ENCODE peak calls at places on chromosomes 4 and X, in ten cellular contexts. One of them, this sample, is unnamed.
A peak's percentile ranks its signal among the peaks of the same experiment; 100 is the strongest.

GRCh38 chr4:6892190-6892908 is 17.3 kb upstream of the TBC1D14 start:
- DNase-seq in uterus: peak; percentile 34
- DNase-seq in naive thymus-derived CD4-positive, alpha-beta T cell: no peak
- DNase-seq in small intestine: peak; percentile 66
- DNase-seq in stomach: peak; percentile 48
- DNase-seq in GM23248: peak; percentile 81
- DNase-seq in adrenal gland: peak; percentile 79
- DNase-seq in body of pancreas: peak; percentile 30
- DNase-seq in neural progenitor cell: peak; percentile 72
- DNase-seq in H9: peak; percentile 74
- DNase-seq in this sample: peak; percentile 60

GRCh38 chr4:7324651-7325121 is 110.0 kb downstream of the PSAPL1 start:
- DNase-seq in body of pancreas: no peak
- DNase-seq in neural progenitor cell: peak; percentile 48
- DNase-seq in adrenal gland: no peak
- DNase-seq in GM23248: no peak
- DNase-seq in H9: no peak
- DNase-seq in uterus: no peak
- DNase-seq in small intestine: no peak
- DNase-seq in stomach: no peak
- DNase-seq in naive thymus-derived CD4-positive, alpha-beta T cell: no peak
- DNase-seq in this sample: peak; percentile 65

GRCh38 chr4:114132830-114133229 is 153.4 kb upstream of the ARSJ start:
- DNase-seq in uterus: no peak
- DNase-seq in small intestine: no peak
- DNase-seq in stomach: no peak
- DNase-seq in naive thymus-derived CD4-positive, alpha-beta T cell: no peak
- DNase-seq in GM23248: peak; percentile 12
- DNase-seq in body of pancreas: no peak
- DNase-seq in neural progenitor cell: peak; percentile 14
- DNase-seq in adrenal gland: no peak
- DNase-seq in H9: no peak
- DNase-seq in this sample: no peak

GRCh38 chrX:24515447-24515846 is 50.4 kb downstream of the PDK3 start:
- DNase-seq in GM23248: no peak
- DNase-seq in adrenal gland: no peak
- DNase-seq in stomach: no peak
- DNase-seq in body of pancreas: no peak
- DNase-seq in naive thymus-derived CD4-positive, alpha-beta T cell: no peak
- DNase-seq in small intestine: no peak
- DNase-seq in uterus: no peak
- DNase-seq in H9: no peak
- DNase-seq in neural progenitor cell: peak; percentile 48
- DNase-seq in this sample: no peak

GRCh38 chr4:87076690-87077358 is 142.0 kb downstream of the AFF1 start:
- DNase-seq in stomach: no peak
- DNase-seq in neural progenitor cell: no peak
- DNase-seq in GM23248: peak; percentile 37
- DNase-seq in small intestine: no peak
- DNase-seq in uterus: no peak
- DNase-seq in body of pancreas: no peak
- DNase-seq in naive thymus-derived CD4-positive, alpha-beta T cell: no peak
- DNase-seq in H9: no peak
- DNase-seq in adrenal gland: no peak
- DNase-seq in this sample: no peak

GRCh38 chrX:148135738-148136137 is 154.6 kb downstream of the FMR1NB start:
- DNase-seq in H9: no peak
- DNase-seq in naive thymus-derived CD4-positive, alpha-beta T cell: no peak
- DNase-seq in uterus: no peak
- DNase-seq in small intestine: no peak
- DNase-seq in stomach: no peak
- DNase-seq in neural progenitor cell: no peak
- DNase-seq in adrenal gland: no peak
- DNase-seq in GM23248: peak; percentile 48
- DNase-seq in body of pancreas: no peak
- DNase-seq in this sample: no peak

GRCh38 chr4:73620115-73620792 is at the start of gene RASSF6:
- DNase-seq in small intestine: peak; percentile 97
- DNase-seq in neural progenitor cell: peak; percentile 73
- DNase-seq in GM23248: no peak
- DNase-seq in naive thymus-derived CD4-positive, alpha-beta T cell: no peak
- DNase-seq in stomach: peak; percentile 89
- DNase-seq in adrenal gland: no peak
- DNase-seq in body of pancreas: peak; percentile 92
- DNase-seq in uterus: no peak
- DNase-seq in H9: peak; percentile 86
- DNase-seq in this sample: no peak

GRCh38 chr4:8188743-8189550 is 10.1 kb upstream of the SH3TC1 start:
- DNase-seq in uterus: no peak
- DNase-seq in stomach: peak; percentile 82
- DNase-seq in small intestine: no peak
- DNase-seq in body of pancreas: peak; percentile 87
- DNase-seq in adrenal gland: no peak
- DNase-seq in naive thymus-derived CD4-positive, alpha-beta T cell: no peak
- DNase-seq in H9: no peak
- DNase-seq in GM23248: peak; percentile 43
- DNase-seq in neural progenitor cell: no peak
- DNase-seq in this sample: no peak

GRCh38 chrX:22323541-22323940 is 50.8 kb downstream of the CBLL2 start:
- DNase-seq in adrenal gland: no peak
- DNase-seq in naive thymus-derived CD4-positive, alpha-beta T cell: no peak
- DNase-seq in uterus: no peak
- DNase-seq in small intestine: no peak
- DNase-seq in H9: no peak
- DNase-seq in stomach: no peak
- DNase-seq in body of pancreas: no peak
- DNase-seq in GM23248: peak; percentile 82
- DNase-seq in neural progenitor cell: no peak
- DNase-seq in this sample: no peak

GRCh38 chrX:111394581-111394980 is 17.4 kb downstream of the DCX start:
- DNase-seq in neural progenitor cell: no peak
- DNase-seq in body of pancreas: no peak
- DNase-seq in adrenal gland: no peak
- DNase-seq in H9: no peak
- DNase-seq in naive thymus-derived CD4-positive, alpha-beta T cell: no peak
- DNase-seq in stomach: no peak
- DNase-seq in small intestine: no peak
- DNase-seq in GM23248: no peak
- DNase-seq in uterus: no peak
- DNase-seq in this sample: no peak

GRCh38 chr4:3412257-3413020 is 29.3 kb upstream of the HGFAC start:
- DNase-seq in stomach: no peak
- DNase-seq in naive thymus-derived CD4-positive, alpha-beta T cell: no peak
- DNase-seq in uterus: no peak
- DNase-seq in adrenal gland: peak; percentile 53
- DNase-seq in small intestine: no peak
- DNase-seq in H9: peak; percentile 20
- DNase-seq in body of pancreas: no peak
- DNase-seq in neural progenitor cell: no peak
- DNase-seq in GM23248: no peak
- DNase-seq in this sample: no peak

GRCh38 chr4:15106417-15106816 is 104.1 kb downstream of the CPEB2 start:
- DNase-seq in small intestine: peak; percentile 62
- DNase-seq in body of pancreas: no peak
- DNase-seq in GM23248: peak; percentile 4
- DNase-seq in adrenal gland: no peak
- DNase-seq in neural progenitor cell: no peak
- DNase-seq in naive thymus-derived CD4-positive, alpha-beta T cell: no peak
- DNase-seq in H9: no peak
- DNase-seq in stomach: no peak
- DNase-seq in uterus: no peak
- DNase-seq in this sample: no peak

GRCh38 chr4:15109583-15109982 is 107.3 kb downstream of the CPEB2 start:
- DNase-seq in H9: no peak
- DNase-seq in small intestine: peak; percentile 31
- DNase-seq in naive thymus-derived CD4-positive, alpha-beta T cell: no peak
- DNase-seq in GM23248: no peak
- DNase-seq in uterus: no peak
- DNase-seq in body of pancreas: no peak
- DNase-seq in neural progenitor cell: no peak
- DNase-seq in stomach: no peak
- DNase-seq in adrenal gland: no peak
- DNase-seq in this sample: no peak

GRCh38 chr4:15104825-15105224 is 102.5 kb downstream of the CPEB2 start:
- DNase-seq in H9: no peak
- DNase-seq in stomach: no peak
- DNase-seq in adrenal gland: no peak
- DNase-seq in naive thymus-derived CD4-positive, alpha-beta T cell: no peak
- DNase-seq in neural progenitor cell: no peak
- DNase-seq in small intestine: no peak
- DNase-seq in GM23248: no peak
- DNase-seq in body of pancreas: no peak
- DNase-seq in uterus: no peak
- DNase-seq in this sample: no peak

DNA sequence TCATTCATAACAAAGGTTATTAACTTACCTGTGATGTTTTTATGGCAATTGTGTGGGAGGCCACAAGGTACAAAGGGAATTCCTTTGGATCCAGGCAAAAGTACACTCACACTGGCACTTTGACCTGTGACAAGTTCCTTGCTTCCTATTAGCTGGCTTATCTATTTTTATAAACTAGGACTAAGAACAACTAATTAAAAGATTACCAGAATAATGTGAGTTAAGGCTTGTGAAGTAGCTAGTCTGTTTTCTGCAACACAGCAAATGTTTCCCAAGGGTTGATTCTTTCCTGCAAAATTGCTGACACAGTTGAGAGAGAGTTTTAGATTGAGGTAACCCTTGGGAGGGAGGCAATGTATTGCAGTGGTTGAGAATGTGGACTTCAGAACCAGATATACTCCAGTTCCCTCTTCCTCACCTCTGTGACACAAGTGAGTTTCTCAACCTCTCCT is 107.9 kb downstream of the CPEB2 start:
- DNase-seq in GM23248: no peak
- DNase-seq in naive thymus-derived CD4-positive, alpha-beta T cell: no peak
- DNase-seq in neural progenitor cell: no peak
- DNase-seq in H9: no peak
- DNase-seq in stomach: no peak
- DNase-seq in small intestine: peak; percentile 96
- DNase-seq in adrenal gland: no peak
- DNase-seq in body of pancreas: no peak
- DNase-seq in uterus: no peak
- DNase-seq in this sample: no peak
- H3K27ac ChIP-seq in GM23248: no peak overlapping the region
- H3K27ac ChIP-seq in naive thymus-derived CD4-positive, alpha-beta T cell: no peak overlapping the region
- H3K27ac ChIP-seq in neural progenitor cell: no peak overlapping the region
- H3K27ac ChIP-seq in H9: no peak overlapping the region
- H3K27ac ChIP-seq in stomach: no peak overlapping the region
- H3K27ac ChIP-seq in small intestine: no peak overlapping the region
- H3K27ac ChIP-seq in adrenal gland: no peak overlapping the region
- H3K27ac ChIP-seq in body of pancreas: no peak overlapping the region
- H3K27ac ChIP-seq in uterus: no peak overlapping the region
- H3K27ac ChIP-seq in this sample: no peak overlapping the region

GRCh38 chr4:88820723-88821368 is 123.2 kb upstream of the NAP1L5 start:
- DNase-seq in adrenal gland: no peak
- DNase-seq in uterus: no peak
- DNase-seq in naive thymus-derived CD4-positive, alpha-beta T cell: no peak
- DNase-seq in neural progenitor cell: no peak
- DNase-seq in body of pancreas: peak; percentile 19
- DNase-seq in H9: no peak
- DNase-seq in stomach: no peak
- DNase-seq in GM23248: no peak
- DNase-seq in small intestine: no peak
- DNase-seq in this sample: no peak

GRCh38 chr4:88818650-88819470 is 121.2 kb upstream of the NAP1L5 start:
- DNase-seq in GM23248: peak; percentile 65
- DNase-seq in neural progenitor cell: peak; percentile 57
- DNase-seq in body of pancreas: peak; percentile 63
- DNase-seq in stomach: peak; percentile 57
- DNase-seq in H9: peak; percentile 49
- DNase-seq in small intestine: peak; percentile 77
- DNase-seq in uterus: peak; percentile 48
- DNase-seq in naive thymus-derived CD4-positive, alpha-beta T cell: peak; percentile 34
- DNase-seq in adrenal gland: peak; percentile 54
- DNase-seq in this sample: peak; percentile 3

GRCh38 chr4:88814043-88814617 is 116.5 kb upstream of the NAP1L5 start:
- DNase-seq in adrenal gland: no peak
- DNase-seq in H9: no peak
- DNase-seq in stomach: peak; percentile 39
- DNase-seq in naive thymus-derived CD4-positive, alpha-beta T cell: no peak
- DNase-seq in neural progenitor cell: no peak
- DNase-seq in uterus: no peak
- DNase-seq in GM23248: no peak
- DNase-seq in body of pancreas: peak; percentile 77
- DNase-seq in small intestine: no peak
- DNase-seq in this sample: no peak

GRCh38 chr4:88822034-88822433 is 124.4 kb upstream of the NAP1L5 start:
- DNase-seq in stomach: no peak
- DNase-seq in body of pancreas: no peak
- DNase-seq in adrenal gland: no peak
- DNase-seq in neural progenitor cell: no peak
- DNase-seq in uterus: no peak
- DNase-seq in GM23248: no peak
- DNase-seq in H9: no peak
- DNase-seq in small intestine: no peak
- DNase-seq in naive thymus-derived CD4-positive, alpha-beta T cell: no peak
- DNase-seq in this sample: no peak

DNA sequence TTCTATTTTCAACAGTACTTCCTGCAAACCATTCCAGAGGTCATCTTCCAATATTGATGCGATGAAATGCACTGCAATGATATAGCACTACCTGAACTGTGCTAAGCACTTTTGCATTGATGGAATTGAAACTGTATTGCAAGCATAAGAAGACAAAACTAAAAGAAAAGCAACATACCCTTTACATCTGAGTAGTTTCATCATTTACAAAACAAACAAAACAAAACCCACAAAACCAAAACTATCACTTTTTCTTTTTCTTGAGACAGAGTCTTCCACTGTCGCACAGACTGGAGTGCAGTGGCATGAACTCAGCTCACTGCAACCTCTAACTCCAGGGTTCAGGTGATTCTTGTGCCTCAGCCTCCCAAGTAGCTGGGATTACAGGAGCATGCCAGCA is 120.1 kb upstream of the NAP1L5 start:
- DNase-seq in small intestine: no peak
- DNase-seq in stomach: no peak
- DNase-seq in GM23248: no peak
- DNase-seq in naive thymus-derived CD4-positive, alpha-beta T cell: no peak
- DNase-seq in H9: no peak
- DNase-seq in adrenal gland: no peak
- DNase-seq in neural progenitor cell: no peak
- DNase-seq in uterus: no peak
- DNase-seq in body of pancreas: no peak
- DNase-seq in this sample: no peak
- H3K4me1 ChIP-seq in small intestine: no peaks in the 10 kb centered on the region
- H3K4me1 ChIP-seq in stomach: peaks cover 30% of the 10 kb centered on the region
- H3K4me1 ChIP-seq in GM23248: peaks cover 17% of the 10 kb centered on the region
- H3K4me1 ChIP-seq in naive thymus-derived CD4-positive, alpha-beta T cell: peaks cover 9% of the 10 kb centered on the region
- H3K4me1 ChIP-seq in H9: no peaks in the 10 kb centered on the region
- H3K4me1 ChIP-seq in adrenal gland: peaks cover 9% of the 10 kb centered on the region
- H3K4me1 ChIP-seq in neural progenitor cell: peaks cover 11% of the 10 kb centered on the region
- H3K4me1 ChIP-seq in uterus: peaks cover 4% of the 10 kb centered on the region
- H3K4me1 ChIP-seq in body of pancreas: peaks cover 70% of the 10 kb centered on the region
- H3K4me1 ChIP-seq in this sample: peaks cover 4% of the 10 kb centered on the region

GRCh38 chr4:186790630-186791029 is 67.0 kb upstream of the FAT1 start:
- DNase-seq in neural progenitor cell: no peak
- DNase-seq in uterus: no peak
- DNase-seq in H9: no peak
- DNase-seq in small intestine: no peak
- DNase-seq in naive thymus-derived CD4-positive, alpha-beta T cell: no peak
- DNase-seq in GM23248: no peak
- DNase-seq in stomach: no peak
- DNase-seq in adrenal gland: no peak
- DNase-seq in body of pancreas: no peak
- DNase-seq in this sample: no peak
- H3K27ac ChIP-seq in neural progenitor cell: no peak overlapping the region
- H3K27ac ChIP-seq in uterus: no peak overlapping the region
- H3K27ac ChIP-seq in H9: no peak overlapping the region
- H3K27ac ChIP-seq in small intestine: no peak overlapping the region
- H3K27ac ChIP-seq in naive thymus-derived CD4-positive, alpha-beta T cell: no peak overlapping the region
- H3K27ac ChIP-seq in GM23248: no peak overlapping the region
- H3K27ac ChIP-seq in stomach: no peak overlapping the region
- H3K27ac ChIP-seq in adrenal gland: no peak overlapping the region
- H3K27ac ChIP-seq in body of pancreas: no peak overlapping the region
- H3K27ac ChIP-seq in this sample: no peak overlapping the region

GRCh38 chr4:159175165-159175988 is 72.5 kb downstream of the RAPGEF2 start:
- DNase-seq in neural progenitor cell: peak; percentile 88
- DNase-seq in H9: peak; percentile 77
- DNase-seq in stomach: peak; percentile 53
- DNase-seq in adrenal gland: peak; percentile 73
- DNase-seq in small intestine: peak; percentile 76
- DNase-seq in body of pancreas: peak; percentile 60
- DNase-seq in uterus: peak; percentile 66
- DNase-seq in GM23248: peak; percentile 93
- DNase-seq in naive thymus-derived CD4-positive, alpha-beta T cell: peak; percentile 45
- DNase-seq in this sample: peak; percentile 61
- H3K4me1 ChIP-seq in neural progenitor cell: peaks cover 24% of the 10 kb centered on the region
- H3K4me1 ChIP-seq in H9: peaks cover 15% of the 10 kb centered on the region
- H3K4me1 ChIP-seq in stomach: peaks cover 26% of the 10 kb centered on the region
- H3K4me1 ChIP-seq in adrenal gland: no peaks in the 10 kb centered on the region
- H3K4me1 ChIP-seq in small intestine: no peaks in the 10 kb centered on the region
- H3K4me1 ChIP-seq in body of pancreas: peaks cover 35% of the 10 kb centered on the region
- H3K4me1 ChIP-seq in uterus: no peaks in the 10 kb centered on the region
- H3K4me1 ChIP-seq in GM23248: peaks cover 30% of the 10 kb centered on the region
- H3K4me1 ChIP-seq in naive thymus-derived CD4-positive, alpha-beta T cell: peaks cover 4% of the 10 kb centered on the region
- H3K4me1 ChIP-seq in this sample: peaks cover 9% of the 10 kb centered on the region